ENCODE peak calls at places on chromosomes 3 and 15, in six cellular contexts. A is left lung, T is progenitor cell of endocrine pancreas, X is H9, J is AG10803, W is GM12865. K is an unnamed sample.

GRCh38 chr3:27105904-27106303 is 263.3 kb downstream of the NEK10 start:
- DNase-seq in J (no peak), W (no peak), X (peak), T (no peak), A (no peak), K (no peak)

GRCh38 chr3:3069723-3070122 is 40.5 kb downstream of the IL5RA start:
- DNase-seq in J (no peak), W (no peak), T (no peak), A (no peak), X (no peak), K (no peak)

GRCh38 chr15:79977431-79977940 is 6.5 kb upstream of the BCL2A1 start:
- DNase-seq in X (no peak), J (no peak), W (peak), A (no peak), T (no peak), K (peak)

GRCh38 chr3:183295211-183295610 is 42.2 kb downstream of the B3GNT5 start:
- DNase-seq in X (no peak), A (no peak), J (peak), W (no peak), T (no peak), K (no peak)

GRCh38 chr3:14462738-14463137 is 60.3 kb downstream of the SLC6A6 start:
- DNase-seq in A (no peak), J (no peak), W (no peak), T (no peak), X (no peak), K (no peak)

GRCh38 chr3:130997291-130997690 is 29.3 kb downstream of the ASTE1 start:
- DNase-seq in A (no peak), W (no peak), X (no peak), T (no peak), J (peak), K (no peak)

GRCh38 chr3:53382106-53382505 is 34.8 kb upstream of the DCP1A start:
- DNase-seq in X (no peak), T (no peak), W (no peak), A (no peak), J (no peak), K (no peak)

GRCh38 chr15:96213045-96213444 is 117.5 kb upstream of the NR2F2 start:
- DNase-seq in T (no peak), W (no peak), J (no peak), A (no peak), X (no peak), K (no peak)

GRCh38 chr15:74768771-74769342 is 13.0 kb upstream of the CSK start:
- DNase-seq in J (peak), T (peak), A (peak), X (peak), W (peak), K (peak)

GRCh38 chr15:101620645-101621044 is 31.5 kb downstream of the TM2D3 start:
- DNase-seq in T (no peak), X (no peak), J (no peak), W (peak), A (peak), K (no peak)

GRCh38 chr15:77863491-77864105 is 213.9 kb downstream of the TBC1D2B start:
- DNase-seq in T (no peak), W (no peak), J (no peak), X (peak), A (no peak), K (no peak)

GRCh38 chr3:69294014-69294771 is 91.7 kb downstream of the FRMD4B start:
- DNase-seq in W (peak), A (no peak), J (peak), X (no peak), T (no peak), K (no peak)

GRCh38 chr15:85318732-85319076 is 61.7 kb upstream of the AKAP13 start:
- DNase-seq in X (no peak), W (no peak), A (no peak), T (no peak), J (no peak), K (no peak)

GRCh38 chr15:99564221-99565030 is 1.4 kb upstream of the MEF2A start:
- DNase-seq in T (no peak), W (peak), A (no peak), X (peak), J (peak), K (peak)

GRCh38 chr15:75198560-75199346 is 2.9 kb upstream of the C15orf39 start:
- DNase-seq in A (no peak), J (no peak), W (peak), T (no peak), X (peak), K (peak)

GRCh38 chr3:101725192-101725889 is 927 bp downstream of the CEP97 start:
- DNase-seq in X (peak), J (peak), A (peak), W (peak), T (no peak), K (peak)

DNA sequence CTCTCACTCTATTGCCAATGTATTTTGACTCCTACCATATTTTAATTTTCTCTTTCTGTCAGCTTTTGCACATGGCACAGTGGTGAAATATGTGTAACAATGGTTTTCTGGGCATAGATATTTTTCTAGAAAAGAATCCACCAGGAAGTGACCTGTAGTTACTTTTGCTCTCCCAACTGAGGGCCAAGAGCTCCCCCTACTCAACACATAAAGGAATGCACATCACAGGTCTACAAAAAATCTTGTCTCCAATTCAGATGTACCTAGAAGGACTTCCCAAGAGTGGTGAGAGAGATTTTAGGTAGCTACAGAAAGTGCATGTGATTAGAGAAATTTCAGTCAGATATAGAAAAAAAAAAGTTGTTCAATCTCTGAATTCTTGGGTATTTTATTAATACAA is 15.6 kb downstream of the CPA3 start:
- DNase-seq in W (peak), J (no peak), X (peak), T (no peak), A (no peak), K (peak)
- TF ChIP-seq CTCF in W (peak), J (no peak), X (peak), T (peak), A (no peak), K (no peak)

DNA sequence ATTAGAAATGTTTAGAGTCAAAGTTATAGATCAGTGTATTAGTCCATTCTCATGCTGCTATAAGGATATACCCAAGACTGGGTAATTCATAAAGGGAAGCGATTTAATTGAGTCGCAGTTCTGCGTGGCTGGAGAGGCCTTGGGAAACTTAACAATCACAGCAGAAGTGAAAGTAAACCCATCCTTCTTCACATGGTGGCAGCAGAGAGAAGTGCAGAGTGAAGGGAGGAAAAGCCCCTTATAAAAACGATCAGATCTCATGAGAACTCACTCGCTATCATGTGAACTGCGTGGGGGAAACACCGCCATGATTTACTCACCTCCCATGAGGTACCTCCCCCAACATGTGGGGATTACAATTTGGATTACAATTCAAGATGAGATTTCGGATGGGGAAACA is 871.5 kb downstream of the DIPK2A start:
- DNase-seq in W (no peak), A (no peak), T (no peak), X (no peak), J (no peak), K (no peak)
- TF ChIP-seq CTCF in W (no peak), A (no peak), T (no peak), X (peak), J (no peak), K (no peak)

GRCh38 chr3:44988073-44988472 is 12.0 kb downstream of the EXOSC7 start:
- DNase-seq in W (no peak), T (no peak), X (no peak), A (no peak), J (no peak), K (no peak)
- TF ChIP-seq CTCF in W (peak), T (peak), X (peak), A (peak), J (peak), K (no peak)

DNA sequence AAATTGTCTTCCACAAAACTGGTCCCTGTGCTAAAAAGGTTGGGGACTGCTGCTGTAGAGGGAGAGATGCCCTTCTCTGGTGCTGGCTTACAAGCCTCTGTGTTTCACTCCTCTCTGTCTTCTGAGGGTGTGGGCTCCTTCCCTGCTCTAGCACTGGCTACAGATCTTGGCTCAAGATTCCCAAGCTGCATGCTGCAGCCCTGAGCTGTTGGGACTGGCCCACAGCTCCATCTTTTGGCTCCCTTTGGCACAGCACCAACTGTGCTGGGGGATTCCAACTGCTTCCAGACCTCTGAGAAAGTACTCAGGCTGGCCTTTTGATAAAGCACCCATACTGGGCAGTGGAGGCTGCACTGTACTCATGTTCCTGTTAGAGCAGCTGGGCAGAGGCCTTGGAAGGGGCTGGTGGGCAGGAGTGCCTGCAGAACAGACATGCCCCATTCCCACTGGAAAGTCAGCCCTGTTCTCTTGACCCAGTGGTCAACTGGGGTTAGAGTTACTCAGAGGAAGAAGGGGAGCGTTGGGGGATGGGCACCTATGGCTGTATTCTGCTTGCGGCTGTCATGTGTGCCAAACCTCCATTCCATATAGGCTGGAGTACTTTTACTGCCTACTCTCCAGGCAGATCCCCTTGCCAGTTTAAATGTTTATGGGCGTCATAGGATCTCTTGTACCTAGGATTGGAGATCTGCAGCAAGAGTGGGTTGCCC is 55.7 kb downstream of the GALK2 start:
- DNase-seq in T (no peak), J (no peak), A (no peak), W (no peak), X (peak), K (no peak)
- TF ChIP-seq CTCF in T (peak), J (no peak), A (no peak), W (no peak), X (peak), K (peak)

GRCh38 chr3:128498901-128499530 is 6.0 kb upstream of the GATA2 start:
- DNase-seq in W (no peak), X (peak), A (no peak), T (no peak), J (no peak), K (no peak)

GRCh38 chr3:128497305-128498126 is 4.5 kb upstream of the GATA2 start:
- DNase-seq in A (peak), J (no peak), T (peak), X (peak), W (peak), K (peak)

GRCh38 chr3:128499724-128500275 is 6.8 kb upstream of the GATA2 start:
- DNase-seq in T (no peak), X (no peak), J (no peak), A (no peak), W (no peak), K (no peak)

GRCh38 chr3:128496602-128497304 is 3.8 kb upstream of the GATA2 start:
- DNase-seq in T (no peak), A (peak), W (no peak), X (peak), J (peak), K (no peak)

GRCh38 chr3:128498127-128498626 is 5.2 kb upstream of the GATA2 start:
- DNase-seq in T (no peak), X (peak), W (no peak), A (no peak), J (no peak), K (no peak)
- TF ChIP-seq CTCF in T (no peak), X (no peak), W (no peak), A (no peak), J (no peak), K (no peak)

DNA sequence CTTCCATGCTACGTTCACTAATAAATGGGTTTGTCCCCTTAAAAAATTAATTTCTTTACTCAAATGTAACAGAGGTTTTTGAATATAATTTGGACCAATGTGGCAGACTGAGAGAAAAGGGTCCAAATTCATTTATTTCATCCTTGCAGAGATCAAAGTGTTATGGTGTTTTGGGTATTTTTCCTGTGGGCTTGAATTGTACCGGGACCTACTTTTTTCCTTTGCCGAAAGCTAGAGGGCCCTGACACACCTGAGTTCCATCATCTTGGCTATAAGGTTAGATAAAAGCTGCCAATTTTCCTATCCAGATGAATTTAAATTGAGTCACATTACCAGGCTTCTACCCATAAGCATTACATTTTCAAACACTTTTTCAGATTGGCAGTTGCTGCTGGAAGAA is 893 bp downstream of the CCNB2 start:
- DNase-seq in J (no peak), T (no peak), X (no peak), W (peak), A (no peak), K (no peak)
- TF ChIP-seq CTCF in J (peak), T (peak), X (no peak), W (no peak), A (no peak), K (peak)

GRCh38 chr3:158728851-158729250 is 3.4 kb downstream of the RARRES1 start:
- DNase-seq in A (no peak), X (no peak), J (no peak), W (no peak), T (no peak), K (no peak)

GRCh38 chr3:158731525-158731924 is 732 bp downstream of the RARRES1 start:
- DNase-seq in J (no peak), A (no peak), T (no peak), X (no peak), W (no peak), K (no peak)

GRCh38 chr3:158732856-158733200 is 571 bp upstream of the RARRES1 start:
- DNase-seq in W (no peak), X (peak), A (no peak), T (no peak), J (no peak), K (no peak)

GRCh38 chr3:158735296-158736033 is 3.2 kb upstream of the RARRES1 start:
- DNase-seq in A (no peak), X (no peak), T (no peak), J (no peak), W (no peak), K (no peak)

GRCh38 chr3:158731938-158732855 is at the start of gene RARRES1:
- DNase-seq in A (peak), J (peak), X (peak), T (peak), W (peak), K (peak)
- TF ChIP-seq CTCF in A (no peak), J (no peak), X (peak), T (peak), W (no peak), K (peak)

K was measured in GM20000.